ENCODE peak calls at places on chromosomes 7 and 10, in six cellular contexts. I is testis, U is thyroid gland, C is ovary, Z is tibial nerve, M is body of pancreas. S is an unnamed sample.
A peak's percentile ranks its signal among the peaks of the same experiment; 100 is the strongest.

GRCh38 chr10:118101501-118101900 is 54.8 kb upstream of the RAB11FIP2 start:
- DNase-seq in I (no peak), U (no peak), C (no peak), Z (no peak), M (no peak), S (no peak)

GRCh38 chr7:122710951-122711350 is 8.2 kb upstream of the RNF148 start:
- DNase-seq in I (no peak), U (no peak), C (no peak), Z (no peak), M (no peak), S (no peak)

GRCh38 chr7:26049081-26049480 is 102.9 kb upstream of the NFE2L3 start:
- DNase-seq in I (no peak), U (no peak), C (no peak), Z (no peak), M (peak; percentile 27), S (no peak)

GRCh38 chr7:142089035-142089434 is 22.5 kb upstream of the MGAM2 start:
- DNase-seq in I (no peak), U (no peak), C (no peak), Z (no peak), M (no peak), S (no peak)

GRCh38 chr7:99563650-99564049 is 5.2 kb downstream of the ZNF655 start:
- DNase-seq in I (no peak), U (no peak), C (no peak), Z (no peak), M (no peak), S (peak; percentile 40)

GRCh38 chr7:111266613-111267012 is 175.7 kb downstream of the LRRN3 start:
- DNase-seq in I (no peak), U (peak; percentile 47), C (no peak), Z (no peak), M (no peak), S (no peak)

GRCh38 chr7:130970196-130970595 is 236.2 kb upstream of the KLF14 start:
- DNase-seq in I (no peak), U (no peak), C (no peak), Z (no peak), M (no peak), S (no peak)

GRCh38 chr7:155531686-155532085 is 14.7 kb downstream of the CNPY1 start:
- DNase-seq in I (no peak), U (peak; percentile 76), C (no peak), Z (no peak), M (no peak), S (no peak)

GRCh38 chr7:41788556-41788955 is 85.7 kb upstream of the INHBA start:
- DNase-seq in I (no peak), U (no peak), C (no peak), Z (no peak), M (no peak), S (no peak)

GRCh38 chr7:353746-354325 is 63.9 kb downstream of the FOXL3 start:
- DNase-seq in I (no peak), U (peak; percentile 46), C (no peak), Z (no peak), M (no peak), S (peak; percentile 74)

GRCh38 chr10:131569851-131570715 is 258.6 kb upstream of the TCERG1L start:
- DNase-seq in I (peak; percentile 18), U (no peak), C (no peak), Z (no peak), M (no peak), S (no peak)

GRCh38 chr7:125927556-125927955 is 997.9 kb upstream of the POT1 start:
- DNase-seq in I (no peak), U (no peak), C (no peak), Z (no peak), M (no peak), S (no peak)

GRCh38 chr10:78931333-78932083 is 137.3 kb upstream of the ZMIZ1 start:
- DNase-seq in I (peak; percentile 65), U (no peak), C (peak; percentile 80), Z (peak; percentile 81), M (no peak), S (peak; percentile 93)

GRCh38 chr7:117212969-117213877 is 109.6 kb downstream of the WNT2 start:
- DNase-seq in I (peak; percentile 78), U (peak; percentile 57), C (peak; percentile 19), Z (peak; percentile 59), M (peak; percentile 53), S (peak; percentile 27)

GRCh38 chr7:128812514-128813168 is 17.6 kb upstream of the FLNC start:
- DNase-seq in I (peak; percentile 57), U (no peak), C (no peak), Z (peak; percentile 31), M (peak; percentile 64), S (no peak)

GRCh38 chr7:90246184-90246583 is 1.2 kb downstream of the CFAP69 start:
- DNase-seq in I (no peak), U (no peak), C (no peak), Z (peak; percentile 16), M (no peak), S (no peak)

GRCh38 chr10:123205041-123205440 is 50.8 kb downstream of the BUB3 start:
- DNase-seq in I (no peak), U (no peak), C (no peak), Z (no peak), M (no peak), S (no peak)

GRCh38 chr7:28862876-28863275 is 95.3 kb downstream of the TRIL start:
- DNase-seq in I (no peak), U (no peak), C (no peak), Z (no peak), M (no peak), S (no peak)

GRCh38 chr10:72344932-72345331 is 9.8 kb downstream of the DNAJB12 start:
- DNase-seq in I (no peak), U (no peak), C (no peak), Z (no peak), M (no peak), S (no peak)

GRCh38 chr7:12646139-12646538 is 41.3 kb upstream of the ARL4A start:
- DNase-seq in I (no peak), U (no peak), C (no peak), Z (no peak), M (no peak), S (no peak)

GRCh38 chr7:9498303-9498702 is 1064.9 kb downstream of the NXPH1 start:
- DNase-seq in I (no peak), U (no peak), C (no peak), Z (no peak), M (no peak), S (no peak)

GRCh38 chr10:116973371-116973905 is 31.5 kb downstream of the SHTN1 start:
- DNase-seq in I (no peak), U (no peak), C (no peak), Z (no peak), M (no peak), S (no peak)

GRCh38 chr7:112233048-112233697 is 26.7 kb downstream of the ZNF277 start:
- DNase-seq in I (no peak), U (no peak), C (no peak), Z (no peak), M (no peak), S (no peak)

GRCh38 chr7:884191-885003 is 8.0 kb downstream of the GET4 start:
- DNase-seq in I (no peak), U (no peak), C (no peak), Z (no peak), M (peak; percentile 73), S (no peak)

GRCh38 chr10:86366033-86366901 is at the start of gene GRID1:
- DNase-seq in I (peak; percentile 63), U (peak; percentile 67), C (peak; percentile 43), Z (no peak), M (peak; percentile 41), S (no peak)

GRCh38 chr10:42932735-42933453 is 144.0 kb upstream of the RET start:
- DNase-seq in I (peak; percentile 43), U (no peak), C (no peak), Z (no peak), M (no peak), S (no peak)

GRCh38 chr10:80535671-80536360 is 1.9 kb upstream of the SH2D4B start:
- DNase-seq in I (peak; percentile 72), U (peak; percentile 87), C (peak; percentile 68), Z (peak; percentile 57), M (peak; percentile 78), S (no peak)

GRCh38 chr10:97766106-97766810 is 5.5 kb downstream of the SFRP5 start:
- DNase-seq in I (no peak), U (no peak), C (no peak), Z (no peak), M (no peak), S (no peak)

GRCh38 chr7:46283852-46284251 is 362.8 kb upstream of the IGFBP3 start:
- DNase-seq in I (no peak), U (no peak), C (no peak), Z (no peak), M (no peak), S (no peak)

GRCh38 chr7:75980126-75980864 is 14.1 kb downstream of the TMEM120A start:
- DNase-seq in I (no peak), U (no peak), C (peak; percentile 61), Z (no peak), M (peak; percentile 64), S (no peak)
- TF ChIP-seq POLR2A in I (no peak), U (no peak), C (no peak), Z (no peak), M (no peak), S (no peak)

DNA sequence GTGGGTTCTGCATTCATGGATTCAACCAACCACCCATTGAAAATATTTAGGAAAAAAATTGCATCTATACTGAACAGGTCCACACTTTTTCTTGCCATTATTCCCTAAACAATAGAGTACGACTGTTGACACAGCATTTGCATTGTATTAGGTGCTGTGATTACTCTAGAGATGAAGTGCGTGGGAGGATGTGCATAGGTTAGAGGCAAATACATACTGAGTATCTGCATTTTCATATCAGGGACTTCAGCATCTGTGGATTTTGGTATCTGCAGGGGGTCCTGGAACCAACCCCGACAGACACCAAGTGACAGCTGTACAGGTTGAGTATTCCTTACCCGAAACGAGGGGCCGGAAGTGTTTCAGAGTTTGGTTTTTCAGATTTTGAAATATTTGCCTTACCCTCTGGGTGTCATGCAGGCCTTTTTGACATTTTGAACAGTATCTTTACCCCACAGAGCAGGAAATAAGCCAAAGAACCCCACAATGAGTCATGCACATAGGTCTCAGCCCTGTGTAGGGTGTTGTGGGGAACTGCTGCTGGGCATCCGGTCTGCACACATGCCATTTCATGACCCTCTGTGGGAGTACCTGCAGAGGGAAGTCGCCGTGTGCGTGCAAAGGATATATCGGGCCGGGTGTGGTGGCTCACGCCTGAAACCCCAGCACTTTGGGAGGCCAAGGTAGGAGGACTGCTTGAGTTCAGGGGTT is 14.5 kb downstream of the NUDT5 start:
- DNase-seq in I (no peak), U (peak; percentile 2), C (no peak), Z (no peak), M (no peak), S (peak; percentile 28)
- TF ChIP-seq POLR2A in I (no peak), U (no peak), C (no peak), Z (no peak), M (no peak), S (no peak)

GRCh38 chr7:55964802-55965470 is 551 bp downstream of the NIPSNAP2 start:
- DNase-seq in I (peak; percentile 85), U (peak; percentile 84), C (peak; percentile 75), Z (peak; percentile 22), M (peak; percentile 86), S (no peak)
- TF ChIP-seq POLR2A in I (no peak), U (no peak), C (no peak), Z (peak; percentile 4), M (peak; percentile 63), S (peak; percentile 90)

DNA sequence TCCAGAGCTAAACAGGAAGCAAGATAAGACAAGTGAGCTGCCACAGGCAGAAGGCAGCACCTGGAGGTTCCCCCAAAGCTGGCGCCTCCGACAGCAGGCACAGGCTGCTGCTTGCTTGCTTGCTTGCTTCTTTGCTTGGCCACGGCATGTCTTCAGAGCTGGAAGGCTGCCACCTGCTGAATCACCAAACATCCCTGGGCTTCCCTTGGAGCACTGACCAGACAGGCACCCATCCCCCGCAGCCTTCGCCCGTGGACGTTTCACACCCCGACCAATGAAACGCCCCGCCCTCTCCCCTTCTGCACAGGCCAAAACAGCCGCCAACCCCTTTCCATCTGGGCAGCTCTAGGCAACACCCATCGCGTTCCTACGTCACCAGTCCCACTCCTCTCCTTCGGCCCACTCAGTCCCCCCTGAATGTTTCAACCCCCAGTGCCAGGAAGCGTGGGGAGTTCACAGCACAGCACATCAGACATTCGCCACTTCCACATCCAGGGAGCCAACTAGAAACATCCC is 1.7 kb downstream of the SGMS1 start:
- DNase-seq in I (peak; percentile 99), U (peak; percentile 99), C (peak; percentile 99), Z (peak; percentile 99), M (peak; percentile 95), S (peak; percentile 82)
- TF ChIP-seq POLR2A in I (peak; percentile 13), U (no peak), C (peak; percentile 83), Z (peak; percentile 59), M (peak; percentile 46), S (no peak)